ENCODE peak calls at places on chromosomes 12 and 14, in five cellular contexts. X is HS-5; L is astrocyte of the hippocampus; P is activated CD4-positive, alpha-beta T cell treated with anti-CD3 and anti-CD28 coated beads for 48 hours; H is stromal cell of bone marrow. I is an unnamed sample.
A peak's percentile ranks its signal among the peaks of the same experiment; 100 is the strongest.

GRCh38 chr12:8057839-8058238 is 8.3 kb downstream of the C3AR1 start:
- DNase-seq in X (no peak), H (peak; percentile 74), L (no peak), P (no peak), I (no peak)

GRCh38 chr14:53836546-53836945 is 120.1 kb downstream of the BMP4 start:
- DNase-seq in L (no peak), H (no peak), P (no peak), X (no peak), I (no peak)

GRCh38 chr14:20350860-20351259 is 7.4 kb downstream of the PARP2 start:
- DNase-seq in L (no peak), H (no peak), X (no peak), P (no peak), I (no peak)

GRCh38 chr14:65180725-65181025 is 78.4 kb upstream of the MAX start:
- DNase-seq in H (no peak), P (no peak), L (no peak), X (no peak), I (no peak)

GRCh38 chr12:77720258-77720657 is 110.4 kb upstream of the NAV3 start:
- DNase-seq in X (no peak), L (no peak), P (no peak), H (no peak), I (peak; percentile 18)

GRCh38 chr12:51823875-51824565 is 24.5 kb downstream of the FIGNL2 start:
- DNase-seq in P (peak; percentile 37), X (peak; percentile 41), H (peak; percentile 39), L (peak; percentile 74), I (peak; percentile 76)

GRCh38 chr12:121295746-121296617 is 527 bp downstream of the CAMKK2 start:
- DNase-seq in H (no peak), X (no peak), P (peak; percentile 52), L (peak; percentile 42), I (peak; percentile 27)

GRCh38 chr12:10466311-10466710 is 13.1 kb upstream of the KLRC1 start:
- DNase-seq in P (no peak), L (no peak), X (no peak), H (no peak), I (no peak)